ENCODE peak calls at places on chromosomes 5 and 9, in nine cellular contexts. A, X, H, W, E, Z, V, I and Y are unnamed samples.

GRCh38 chr5:159582756-159583523 is 252.7 kb upstream of the IL12B start:
- DNase-seq in A (peak), X (no peak), H (no peak), W (no peak), E (peak), Z (no peak), V (no peak), I (no peak), Y (no peak)

GRCh38 chr5:174981416-174981815 is 257.0 kb downstream of the MSX2 start:
- DNase-seq in A (no peak), X (no peak), H (no peak), W (no peak), E (no peak), Z (no peak), V (no peak), I (no peak), Y (no peak)

GRCh38 chr5:14593326-14594036 is 11.9 kb downstream of the OTULINL start:
- DNase-seq in A (no peak), X (no peak), H (no peak), W (no peak), E (no peak), Z (no peak), V (no peak), I (no peak), Y (peak)

GRCh38 chr9:134661791-134662142 is 20.2 kb downstream of the COL5A1 start:
- DNase-seq in A (no peak), X (peak), H (no peak), W (no peak), E (no peak), Z (no peak), V (no peak), I (no peak), Y (no peak)

GRCh38 chr9:132973713-132974112 is 4.8 kb upstream of the GFI1B start:
- DNase-seq in A (peak), X (peak), H (no peak), W (peak), E (peak), Z (no peak), V (no peak), I (no peak), Y (peak)

GRCh38 chr5:50666261-50667078 is at the start of gene PARP8:
- DNase-seq in A (no peak), X (peak), H (peak), W (no peak), E (no peak), Z (no peak), V (no peak), I (no peak), Y (peak)

GRCh38 chr9:111897831-111898144 is 1.2 kb downstream of the UGCG start:
- DNase-seq in A (no peak), X (peak), H (no peak), W (no peak), E (peak), Z (no peak), V (peak), I (peak), Y (peak)

GRCh38 chr5:128227984-128228383 is 144.4 kb downstream of the SLC12A2 start:
- DNase-seq in A (peak), X (no peak), H (no peak), W (no peak), E (peak), Z (no peak), V (peak), I (no peak), Y (peak)

GRCh38 chr9:103152473-103152872 is 157.3 kb downstream of the CYLC2 start:
- DNase-seq in A (no peak), X (peak), H (no peak), W (no peak), E (no peak), Z (no peak), V (no peak), I (no peak), Y (no peak)

GRCh38 chr5:131364507-131365050 is 100.7 kb downstream of the CDC42SE2 start:
- DNase-seq in A (no peak), X (no peak), H (no peak), W (no peak), E (no peak), Z (no peak), V (no peak), I (no peak), Y (no peak)

GRCh38 chr9:135896205-135896604 is 11.1 kb downstream of the CAMSAP1 start:
- DNase-seq in A (no peak), X (no peak), H (no peak), W (no peak), E (no peak), Z (no peak), V (no peak), I (no peak), Y (no peak)

GRCh38 chr9:91412895-91413294 is 10.7 kb downstream of the NFIL3 start:
- DNase-seq in A (no peak), X (no peak), H (no peak), W (no peak), E (no peak), Z (no peak), V (no peak), I (no peak), Y (no peak)

GRCh38 chr5:149627070-149627469 is 45.8 kb downstream of the ARHGEF37 start:
- DNase-seq in A (no peak), X (no peak), H (no peak), W (no peak), E (no peak), Z (no peak), V (no peak), I (no peak), Y (no peak)

GRCh38 chr5:84181093-84181492 is 203.6 kb downstream of the EDIL3 start:
- DNase-seq in A (no peak), X (no peak), H (no peak), W (no peak), E (no peak), Z (no peak), V (no peak), I (no peak), Y (peak)

GRCh38 chr5:127963931-127964330 is 119.6 kb upstream of the SLC12A2 start:
- DNase-seq in A (no peak), X (no peak), H (no peak), W (no peak), E (no peak), Z (no peak), V (no peak), I (no peak), Y (no peak)

GRCh38 chr5:97752871-97753270 is 569.8 kb upstream of the RIOK2 start:
- DNase-seq in A (no peak), X (no peak), H (no peak), W (no peak), E (no peak), Z (no peak), V (no peak), I (no peak), Y (no peak)

GRCh38 chr9:125701351-125701750 is 5.7 kb downstream of the MAPKAP1 start:
- DNase-seq in A (no peak), X (no peak), H (no peak), W (no peak), E (no peak), Z (no peak), V (no peak), I (no peak), Y (no peak)

GRCh38 chr5:125227333-125228075 is 481.1 kb upstream of the ZNF608 start:
- DNase-seq in A (peak), X (peak), H (peak), W (no peak), E (peak), Z (no peak), V (peak), I (no peak), Y (peak)
- TF ChIP-seq MAX in A (peak), X (no peak), H (no peak), W (no peak), E (no peak), Z (no peak), V (no peak), I (no peak), Y (no peak)

GRCh38 chr5:62718368-62718767 is 139.7 kb downstream of the LRRC70 start:
- DNase-seq in A (peak), X (no peak), H (peak), W (peak), E (no peak), Z (no peak), V (no peak), I (no peak), Y (no peak)

GRCh38 chr5:62720036-62720441 is 141.4 kb downstream of the LRRC70 start:
- DNase-seq in A (peak), X (peak), H (peak), W (peak), E (peak), Z (peak), V (peak), I (peak), Y (peak)

GRCh38 chr5:62719061-62719730 is 140.6 kb downstream of the LRRC70 start:
- DNase-seq in A (no peak), X (no peak), H (no peak), W (no peak), E (no peak), Z (no peak), V (no peak), I (no peak), Y (no peak)

GRCh38 chr5:62727184-62727583 is 148.6 kb downstream of the LRRC70 start:
- DNase-seq in A (no peak), X (no peak), H (no peak), W (no peak), E (no peak), Z (no peak), V (no peak), I (no peak), Y (no peak)

GRCh38 chr5:62722360-62722759 is 143.7 kb downstream of the LRRC70 start:
- DNase-seq in A (peak), X (no peak), H (peak), W (peak), E (no peak), Z (peak), V (no peak), I (no peak), Y (no peak)
- TF ChIP-seq CTCF in A (no peak), X (peak), H (no peak), W (peak), E (peak), Z (no peak), V (no peak), I (peak), Y (no peak)

GRCh38 chr9:89219637-89220036 is 41.0 kb upstream of the SHC3 start:
- DNase-seq in A (no peak), X (no peak), H (no peak), W (no peak), E (no peak), Z (no peak), V (no peak), I (no peak), Y (no peak)

GRCh38 chr9:89223398-89223977 is 44.9 kb upstream of the SHC3 start:
- DNase-seq in A (no peak), X (no peak), H (no peak), W (no peak), E (no peak), Z (no peak), V (no peak), I (no peak), Y (no peak)

GRCh38 chr9:89226076-89226475 is 47.5 kb upstream of the SHC3 start:
- DNase-seq in A (no peak), X (peak), H (peak), W (no peak), E (no peak), Z (no peak), V (no peak), I (no peak), Y (no peak)

DNA sequence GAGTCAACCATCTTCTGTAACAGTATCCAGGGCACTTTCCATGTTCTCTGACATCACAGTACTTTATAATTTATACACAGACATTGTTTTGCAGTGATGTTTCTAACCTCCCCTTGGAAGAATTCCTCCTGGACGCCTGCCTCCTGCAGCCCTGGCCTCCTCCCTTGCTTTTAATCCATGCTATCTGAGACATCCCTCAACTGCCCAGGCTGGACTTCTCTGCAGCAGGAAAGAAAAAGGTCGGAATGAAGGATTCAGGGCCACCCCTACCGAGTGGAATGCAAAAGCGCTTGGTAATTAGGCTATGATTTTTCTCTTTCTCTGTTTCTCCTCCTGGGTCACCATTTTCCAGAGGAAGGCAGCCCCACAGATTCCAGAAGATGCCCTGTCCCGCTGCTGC is 47.0 kb upstream of the SHC3 start:
- DNase-seq in A (no peak), X (no peak), H (no peak), W (no peak), E (no peak), Z (no peak), V (no peak), I (no peak), Y (no peak)
- TF ChIP-seq MAX in A (no peak), X (no peak), H (no peak), W (no peak), E (no peak), Z (no peak), V (no peak), I (no peak), Y (no peak)

DNA sequence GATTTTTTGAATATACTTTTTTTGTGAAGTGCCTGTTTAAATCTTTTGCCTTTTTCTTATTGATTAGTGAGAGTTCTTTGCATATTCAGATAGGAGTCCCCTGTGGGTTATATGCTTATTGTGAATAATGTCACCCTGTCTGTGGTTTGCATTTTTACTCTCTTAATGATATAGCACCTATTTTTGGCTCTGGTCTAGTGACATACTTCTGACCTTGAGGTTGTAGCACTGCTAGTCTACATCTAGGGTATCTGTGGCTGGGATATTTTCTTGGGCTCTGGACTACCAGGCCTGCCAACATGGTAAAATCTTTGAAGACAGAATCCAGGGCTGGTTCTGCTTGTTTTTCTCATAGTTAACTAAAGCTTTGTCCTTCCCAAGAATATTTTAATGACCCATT is 13.5 kb upstream of the NKX2-5 start:
- DNase-seq in A (no peak), X (no peak), H (no peak), W (no peak), E (no peak), Z (no peak), V (no peak), I (no peak), Y (no peak)
- TF ChIP-seq CTCF in A (no peak), X (no peak), H (no peak), W (no peak), E (no peak), Z (no peak), V (no peak), I (no peak), Y (no peak)